ENCODE peak calls at places on chromosomes 7 and 10, in six cellular contexts. G is tibial nerve, L is cardiac muscle cell, P is endodermal cell, D is ovary, Q is dorsolateral prefrontal cortex. E is an unnamed sample.

GRCh38 chr7:33743594-33743993 is 161.7 kb upstream of the BMPER start:
- DNase-seq in Q (no peak), P (no peak), D (no peak), G (no peak), L (no peak), E (peak; percentile 100)

GRCh38 chr10:2477154-2477553 is 590.2 kb upstream of the PFKP start:
- DNase-seq in L (no peak), P (peak; percentile 90), G (no peak), D (no peak), Q (no peak), E (no peak)

GRCh38 chr10:98963608-98964007 is 272.0 kb downstream of the HPSE2 start:
- DNase-seq in L (no peak), G (no peak), D (no peak), Q (no peak), P (no peak), E (peak; percentile 27)

GRCh38 chr10:4240641-4241197 is 455.7 kb upstream of the KLF6 start:
- DNase-seq in Q (no peak), P (no peak), G (no peak), D (no peak), L (no peak), E (no peak)

GRCh38 chr10:112653215-112653614 is 206.2 kb downstream of the VTI1A start:
- DNase-seq in P (no peak), D (no peak), L (no peak), G (no peak), Q (no peak), E (no peak)

GRCh38 chr7:150879345-150879744 is 27.0 kb downstream of the AOC1 start:
- DNase-seq in D (no peak), Q (no peak), G (no peak), P (no peak), L (no peak), E (peak; percentile 16)

GRCh38 chr7:133709036-133709880 is 417.9 kb upstream of the LRGUK start:
- DNase-seq in P (no peak), Q (no peak), L (no peak), G (no peak), D (no peak), E (no peak)

GRCh38 chr7:148704189-148704588 is 5.5 kb downstream of the CUL1 start:
- DNase-seq in L (no peak), G (no peak), D (no peak), P (no peak), Q (no peak), E (no peak)

GRCh38 chr10:69269761-69270160 is 8.5 kb upstream of the HK1 start:
- DNase-seq in L (no peak), D (no peak), Q (no peak), G (no peak), P (no peak), E (peak; percentile 42)

GRCh38 chr7:112986256-112987031 is 100.2 kb downstream of the GPR85 start:
- DNase-seq in D (no peak), L (no peak), Q (no peak), P (no peak), G (no peak), E (peak; percentile 36)

GRCh38 chr7:141348728-141349127 is 202.5 kb upstream of the AGK start:
- DNase-seq in P (no peak), L (no peak), D (no peak), G (no peak), Q (no peak), E (no peak)

GRCh38 chr7:2629740-2630681 is 1.8 kb upstream of the TTYH3 start:
- DNase-seq in D (no peak), G (no peak), P (no peak), L (no peak), Q (no peak), E (peak; percentile 52)

GRCh38 chr7:51078653-51079052 is 238.0 kb downstream of the COBL start:
- DNase-seq in D (no peak), G (no peak), P (no peak), L (no peak), Q (no peak), E (no peak)

GRCh38 chr7:17289074-17289665 is 9.3 kb upstream of the AHR start:
- DNase-seq in G (peak; percentile 56), D (peak; percentile 58), L (peak; percentile 83), P (no peak), Q (no peak), E (no peak)

GRCh38 chr7:76023002-76023401 is 24.8 kb downstream of the STYXL1 start:
- DNase-seq in P (no peak), D (no peak), L (no peak), Q (peak; percentile 41), G (peak; percentile 26), E (no peak)

GRCh38 chr7:79124331-79124730 is 329.1 kb downstream of the MAGI2 start:
- DNase-seq in Q (no peak), P (no peak), D (no peak), G (no peak), L (no peak), E (no peak)

GRCh38 chr7:47654672-47655340 is 72.9 kb upstream of the TNS3 start:
- DNase-seq in Q (no peak), D (no peak), L (no peak), G (no peak), P (no peak), E (no peak)

GRCh38 chr10:72276013-72276387 is 2.3 kb downstream of the DDIT4 start:
- DNase-seq in L (no peak), D (peak; percentile 63), G (no peak), Q (no peak), P (no peak), E (peak; percentile 84)

GRCh38 chr7:87056346-87056745 is 3.1 kb downstream of the ELAPOR2 start:
- DNase-seq in L (no peak), G (no peak), P (no peak), Q (no peak), D (no peak), E (no peak)

GRCh38 chr10:29658984-29659769 is 24.4 kb upstream of the SVIL start:
- DNase-seq in G (no peak), D (peak; percentile 65), P (no peak), L (no peak), Q (no peak), E (peak; percentile 99)

GRCh38 chr7:33558961-33559710 is 346.2 kb upstream of the BMPER start:
- DNase-seq in Q (no peak), G (no peak), P (no peak), D (no peak), L (no peak), E (no peak)

GRCh38 chr10:11016959-11017574 is 605 bp upstream of the CELF2 start:
- DNase-seq in Q (no peak), G (peak; percentile 28), D (no peak), P (no peak), L (no peak), E (peak; percentile 18)

GRCh38 chr7:106610996-106611886 is 49.7 kb downstream of the CCDC71L start:
- DNase-seq in G (no peak), L (no peak), P (no peak), D (no peak), Q (no peak), E (peak; percentile 51)

GRCh38 chr10:30215631-30216030 is 133.4 kb downstream of the MTPAP start:
- DNase-seq in D (peak; percentile 26), G (no peak), P (no peak), L (no peak), Q (no peak), E (peak; percentile 8)

GRCh38 chr10:22245567-22245966 is 27.8 kb upstream of the EBLN1 start:
- DNase-seq in G (no peak), P (peak; percentile 61), D (no peak), Q (no peak), L (no peak), E (peak; percentile 32)

GRCh38 chr7:73622909-73623797 is 1.2 kb downstream of the MLXIPL start:
- DNase-seq in Q (no peak), L (peak; percentile 27), D (peak; percentile 47), P (peak; percentile 92), G (peak; percentile 46), E (no peak)

GRCh38 chr7:94450044-94450697 is 55.5 kb downstream of the COL1A2 start:
- DNase-seq in L (peak; percentile 77), D (no peak), P (no peak), G (no peak), Q (no peak), E (no peak)

DNA sequence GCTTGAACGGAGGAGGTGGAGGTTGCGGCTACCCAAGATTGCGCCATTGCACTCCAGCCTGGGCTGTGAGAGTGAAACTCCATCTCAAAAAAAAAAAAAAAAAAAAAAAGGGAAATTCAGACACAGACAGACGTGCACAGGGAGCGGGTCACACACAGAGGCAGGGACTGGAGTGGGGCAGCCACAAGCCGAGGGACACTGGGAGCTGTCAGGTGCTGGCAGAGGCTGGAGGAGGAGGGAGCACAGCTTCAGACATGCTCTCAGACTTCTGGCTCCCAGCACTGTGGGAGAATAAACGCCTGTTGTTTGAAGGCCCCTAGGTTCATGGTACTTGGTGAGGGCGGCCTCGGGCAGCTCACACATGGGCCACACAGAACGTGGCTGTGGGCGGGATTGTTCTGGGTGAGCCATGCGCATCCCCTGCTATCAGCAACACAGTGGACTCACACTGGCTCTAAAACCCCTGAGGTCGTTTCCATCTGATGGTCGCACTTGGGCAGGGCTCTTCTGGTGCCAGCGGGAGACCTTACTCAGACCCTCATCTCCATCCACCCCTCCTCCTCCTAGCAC is 375.9 kb downstream of the DNAJB6 start:
- DNase-seq in P (peak; percentile 32), D (no peak), Q (no peak), G (no peak), L (no peak), E (no peak)
- H3K27me3 ChIP-seq in P (no peaks in the 10 kb centered on the region), D (no peaks in the 10 kb centered on the region), Q (no peaks in the 10 kb centered on the region), G (no peaks in the 10 kb centered on the region), L (no peaks in the 10 kb centered on the region), E (no peaks in the 10 kb centered on the region)

GRCh38 chr7:901388-902154 is 25.2 kb downstream of the GET4 start:
- DNase-seq in Q (peak; percentile 72), D (peak; percentile 68), P (peak; percentile 99), L (peak; percentile 86), G (peak; percentile 75), E (peak; percentile 67)
- H3K4me3 ChIP-seq in Q (no peak overlapping the region), D (no peak overlapping the region), P (no peak overlapping the region), L (no peak overlapping the region), G (no peak overlapping the region), E (no peak overlapping the region)

GRCh38 chr7:90178592-90179279 is 24.5 kb downstream of the STEAP1 start:
- DNase-seq in L (no peak), P (no peak), G (no peak), D (no peak), Q (no peak), E (peak; percentile 94)
- TF ChIP-seq CTCF in L (no peak), P (no peak), G (no peak), D (no peak), Q (no peak), E (no peak)

GRCh38 chr7:65938336-65938895 is 43.6 kb downstream of the GUSB start:
- DNase-seq in D (no peak), L (no peak), Q (no peak), P (no peak), G (no peak), E (no peak)
- H3K27me3 ChIP-seq in D (no peaks in the 10 kb centered on the region), L (no peaks in the 10 kb centered on the region), Q (no peaks in the 10 kb centered on the region), P (no peaks in the 10 kb centered on the region), G (no peaks in the 10 kb centered on the region), E (no peaks in the 10 kb centered on the region)

DNA sequence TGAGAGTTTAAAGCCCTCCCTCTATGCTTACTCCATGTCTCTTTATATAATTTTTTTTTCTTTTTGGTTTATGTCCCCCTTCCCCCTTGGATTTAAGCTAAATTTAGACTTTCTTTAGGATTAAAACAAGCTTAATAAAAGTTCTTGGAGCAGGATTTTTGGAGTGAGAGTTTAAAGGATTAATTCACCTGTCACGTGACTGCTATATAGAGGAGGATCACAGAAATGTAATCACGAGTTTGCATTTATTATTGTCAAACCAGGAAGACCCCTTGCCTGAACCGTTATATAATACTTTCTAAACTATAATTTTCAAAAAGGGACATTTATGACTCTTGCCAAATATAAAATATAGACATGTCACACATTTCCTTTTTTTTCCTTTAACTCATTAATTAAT is 78.1 kb upstream of the IMMP2L start:
- DNase-seq in P (no peak), L (no peak), D (no peak), Q (no peak), G (no peak), E (no peak)
- H3K4me3 ChIP-seq in P (no peak overlapping the region), L (no peak overlapping the region), D (no peak overlapping the region), Q (no peak overlapping the region), G (no peak overlapping the region), E (no peak overlapping the region)

E was measured in bronchial epithelial cell.